ENCODE peak calls at places on chromosomes 13 and 19, in six cellular contexts. One of them, this sample, is unnamed.

GRCh38 chr19:2476451-2477140 is 669 bp downstream of the GADD45B start:
- DNase-seq in stromal cell of bone marrow: no peak
- DNase-seq in stimulated activated naive CD8-positive, alpha-beta T cell treated with anti-CD3 and anti-CD28 coated beads, Interleukin-15, Interleukin-2, amounts not matched to agents 100 U/mL and 50 U/mL, for 24 hours: peak; percentile 85
- DNase-seq in cardiac fibroblast: peak; percentile 61
- DNase-seq in NCI-H1417 treated with DMSO at 0.1 percent for 48 hours: no peak
- DNase-seq in cardiac septum: no peak
- DNase-seq in this sample: peak; percentile 77

GRCh38 chr19:47284324-47284899 is 9.7 kb downstream of the INAFM1 start:
- DNase-seq in stimulated activated naive CD8-positive, alpha-beta T cell treated with anti-CD3 and anti-CD28 coated beads, Interleukin-15, Interleukin-2, amounts not matched to agents 100 U/mL and 50 U/mL, for 24 hours: peak; percentile 51
- DNase-seq in stromal cell of bone marrow: no peak
- DNase-seq in NCI-H1417 treated with DMSO at 0.1 percent for 48 hours: no peak
- DNase-seq in cardiac fibroblast: peak; percentile 80
- DNase-seq in cardiac septum: no peak
- DNase-seq in this sample: peak; percentile 61

GRCh38 chr13:45206340-45206739 is 5.5 kb upstream of the KCTD4 start:
- DNase-seq in cardiac fibroblast: peak; percentile 84
- DNase-seq in cardiac septum: no peak
- DNase-seq in NCI-H1417 treated with DMSO at 0.1 percent for 48 hours: no peak
- DNase-seq in stromal cell of bone marrow: peak; percentile 79
- DNase-seq in stimulated activated naive CD8-positive, alpha-beta T cell treated with anti-CD3 and anti-CD28 coated beads, Interleukin-15, Interleukin-2, amounts not matched to agents 100 U/mL and 50 U/mL, for 24 hours: no peak
- DNase-seq in this sample: peak; percentile 79

GRCh38 chr13:27425151-27425917 is 915 bp downstream of the GTF3A start:
- DNase-seq in stromal cell of bone marrow: no peak
- DNase-seq in stimulated activated naive CD8-positive, alpha-beta T cell treated with anti-CD3 and anti-CD28 coated beads, Interleukin-15, Interleukin-2, amounts not matched to agents 100 U/mL and 50 U/mL, for 24 hours: peak; percentile 37
- DNase-seq in cardiac septum: no peak
- DNase-seq in cardiac fibroblast: no peak
- DNase-seq in NCI-H1417 treated with DMSO at 0.1 percent for 48 hours: no peak
- DNase-seq in this sample: no peak

GRCh38 chr13:29849071-29849541 is 1.3 kb downstream of the UBL3 start:
- DNase-seq in cardiac fibroblast: peak; percentile 22
- DNase-seq in cardiac septum: no peak
- DNase-seq in NCI-H1417 treated with DMSO at 0.1 percent for 48 hours: no peak
- DNase-seq in stimulated activated naive CD8-positive, alpha-beta T cell treated with anti-CD3 and anti-CD28 coated beads, Interleukin-15, Interleukin-2, amounts not matched to agents 100 U/mL and 50 U/mL, for 24 hours: peak; percentile 37
- DNase-seq in stromal cell of bone marrow: no peak
- DNase-seq in this sample: peak; percentile 17

GRCh38 chr19:53432088-53432661 is 391 bp downstream of the ZNF761 start:
- DNase-seq in stromal cell of bone marrow: peak; percentile 9
- DNase-seq in cardiac fibroblast: peak; percentile 3
- DNase-seq in stimulated activated naive CD8-positive, alpha-beta T cell treated with anti-CD3 and anti-CD28 coated beads, Interleukin-15, Interleukin-2, amounts not matched to agents 100 U/mL and 50 U/mL, for 24 hours: peak; percentile 27
- DNase-seq in cardiac septum: no peak
- DNase-seq in NCI-H1417 treated with DMSO at 0.1 percent for 48 hours: no peak
- DNase-seq in this sample: peak; percentile 0

GRCh38 chr13:110630566-110631119 is 15.3 kb downstream of the NAXD start:
- DNase-seq in cardiac fibroblast: no peak
- DNase-seq in stromal cell of bone marrow: no peak
- DNase-seq in stimulated activated naive CD8-positive, alpha-beta T cell treated with anti-CD3 and anti-CD28 coated beads, Interleukin-15, Interleukin-2, amounts not matched to agents 100 U/mL and 50 U/mL, for 24 hours: no peak
- DNase-seq in cardiac septum: no peak
- DNase-seq in NCI-H1417 treated with DMSO at 0.1 percent for 48 hours: no peak
- DNase-seq in this sample: no peak

GRCh38 chr13:80755925-80756324 is 415.0 kb upstream of the SPRY2 start:
- DNase-seq in stimulated activated naive CD8-positive, alpha-beta T cell treated with anti-CD3 and anti-CD28 coated beads, Interleukin-15, Interleukin-2, amounts not matched to agents 100 U/mL and 50 U/mL, for 24 hours: no peak
- DNase-seq in cardiac fibroblast: peak; percentile 9
- DNase-seq in stromal cell of bone marrow: peak; percentile 1
- DNase-seq in NCI-H1417 treated with DMSO at 0.1 percent for 48 hours: no peak
- DNase-seq in cardiac septum: no peak
- DNase-seq in this sample: no peak

GRCh38 chr19:11208526-11209471 is 11.5 kb upstream of the KANK2 start:
- DNase-seq in stromal cell of bone marrow: no peak
- DNase-seq in cardiac fibroblast: no peak
- DNase-seq in NCI-H1417 treated with DMSO at 0.1 percent for 48 hours: no peak
- DNase-seq in cardiac septum: no peak
- DNase-seq in stimulated activated naive CD8-positive, alpha-beta T cell treated with anti-CD3 and anti-CD28 coated beads, Interleukin-15, Interleukin-2, amounts not matched to agents 100 U/mL and 50 U/mL, for 24 hours: no peak
- DNase-seq in this sample: no peak

GRCh38 chr13:85588359-85588758 is 210.9 kb downstream of the SLITRK6 start:
- DNase-seq in NCI-H1417 treated with DMSO at 0.1 percent for 48 hours: no peak
- DNase-seq in cardiac septum: no peak
- DNase-seq in cardiac fibroblast: no peak
- DNase-seq in stimulated activated naive CD8-positive, alpha-beta T cell treated with anti-CD3 and anti-CD28 coated beads, Interleukin-15, Interleukin-2, amounts not matched to agents 100 U/mL and 50 U/mL, for 24 hours: no peak
- DNase-seq in stromal cell of bone marrow: no peak
- DNase-seq in this sample: no peak

GRCh38 chr19:5313307-5313706 is 27.3 kb downstream of the PTPRS start:
- DNase-seq in cardiac septum: no peak
- DNase-seq in cardiac fibroblast: no peak
- DNase-seq in stromal cell of bone marrow: no peak
- DNase-seq in stimulated activated naive CD8-positive, alpha-beta T cell treated with anti-CD3 and anti-CD28 coated beads, Interleukin-15, Interleukin-2, amounts not matched to agents 100 U/mL and 50 U/mL, for 24 hours: peak; percentile 34
- DNase-seq in NCI-H1417 treated with DMSO at 0.1 percent for 48 hours: peak; percentile 23
- DNase-seq in this sample: no peak

GRCh38 chr19:29528946-29529645 is 3.3 kb downstream of the VSTM2B start:
- DNase-seq in stimulated activated naive CD8-positive, alpha-beta T cell treated with anti-CD3 and anti-CD28 coated beads, Interleukin-15, Interleukin-2, amounts not matched to agents 100 U/mL and 50 U/mL, for 24 hours: no peak
- DNase-seq in stromal cell of bone marrow: no peak
- DNase-seq in NCI-H1417 treated with DMSO at 0.1 percent for 48 hours: no peak
- DNase-seq in cardiac septum: no peak
- DNase-seq in cardiac fibroblast: no peak
- DNase-seq in this sample: no peak

GRCh38 chr13:113113846-113114271 is 8.3 kb downstream of the F7 start:
- DNase-seq in stimulated activated naive CD8-positive, alpha-beta T cell treated with anti-CD3 and anti-CD28 coated beads, Interleukin-15, Interleukin-2, amounts not matched to agents 100 U/mL and 50 U/mL, for 24 hours: peak; percentile 1
- DNase-seq in cardiac septum: peak; percentile 56
- DNase-seq in cardiac fibroblast: no peak
- DNase-seq in NCI-H1417 treated with DMSO at 0.1 percent for 48 hours: no peak
- DNase-seq in stromal cell of bone marrow: no peak
- DNase-seq in this sample: no peak

GRCh38 chr13:99693351-99693750 is 192.1 kb downstream of the TM9SF2 start:
- DNase-seq in cardiac septum: no peak
- DNase-seq in stromal cell of bone marrow: no peak
- DNase-seq in NCI-H1417 treated with DMSO at 0.1 percent for 48 hours: no peak
- DNase-seq in stimulated activated naive CD8-positive, alpha-beta T cell treated with anti-CD3 and anti-CD28 coated beads, Interleukin-15, Interleukin-2, amounts not matched to agents 100 U/mL and 50 U/mL, for 24 hours: no peak
- DNase-seq in cardiac fibroblast: no peak
- DNase-seq in this sample: no peak

GRCh38 chr19:29277107-29277506 is 64.2 kb upstream of the UQCRFS1 start:
- DNase-seq in cardiac septum: peak; percentile 54
- DNase-seq in stromal cell of bone marrow: no peak
- DNase-seq in cardiac fibroblast: no peak
- DNase-seq in stimulated activated naive CD8-positive, alpha-beta T cell treated with anti-CD3 and anti-CD28 coated beads, Interleukin-15, Interleukin-2, amounts not matched to agents 100 U/mL and 50 U/mL, for 24 hours: peak; percentile 64
- DNase-seq in NCI-H1417 treated with DMSO at 0.1 percent for 48 hours: no peak
- DNase-seq in this sample: no peak

GRCh38 chr19:12450817-12451216 is 10.0 kb upstream of the ZNF443 start:
- DNase-seq in stromal cell of bone marrow: no peak
- DNase-seq in stimulated activated naive CD8-positive, alpha-beta T cell treated with anti-CD3 and anti-CD28 coated beads, Interleukin-15, Interleukin-2, amounts not matched to agents 100 U/mL and 50 U/mL, for 24 hours: no peak
- DNase-seq in cardiac septum: no peak
- DNase-seq in cardiac fibroblast: no peak
- DNase-seq in NCI-H1417 treated with DMSO at 0.1 percent for 48 hours: no peak
- DNase-seq in this sample: no peak

This sample was measured in brain microvascular endothelial cell.